ENCODE peak calls at places on chromosomes 5 and 9, in ten cellular contexts. One of them, this sample, is unnamed.
A peak's percentile ranks its signal among the peaks of the same experiment; 100 is the strongest.

GRCh38 chr5:37889612-37890317 is 49.9 kb upstream of the GDNF start:
- DNase-seq in OCI-M1: no peak
- DNase-seq in NAMALWA: no peak
- DNase-seq in pulmonary artery endothelial cell: no peak
- DNase-seq in fibroblast of the conjunctiva: no peak
- DNase-seq in stimulated activated CD8-positive, alpha-beta memory T cell treated with anti-CD3 and anti-CD28 coated beads, Interleukin-7, amount 100 ng/mL, for 4 hours: no peak
- DNase-seq in GM04504: peak; percentile 74
- DNase-seq in stimulated activated CD4-positive, alpha-beta T cell treated with anti-CD3 and anti-CD28 coated beads, Interleukin-1b, Interleukin-23, amount 100 ng/mL, for 48 hours: no peak
- DNase-seq in sciatic nerve: no peak
- DNase-seq in choroid plexus epithelial cell: peak; percentile 18
- DNase-seq in this sample: no peak

GRCh38 chr5:132477784-132478497 is 12.6 kb downstream of the IRF1 start:
- DNase-seq in OCI-M1: no peak
- DNase-seq in NAMALWA: peak; percentile 37
- DNase-seq in pulmonary artery endothelial cell: no peak
- DNase-seq in fibroblast of the conjunctiva: no peak
- DNase-seq in stimulated activated CD8-positive, alpha-beta memory T cell treated with anti-CD3 and anti-CD28 coated beads, Interleukin-7, amount 100 ng/mL, for 4 hours: no peak
- DNase-seq in GM04504: no peak
- DNase-seq in stimulated activated CD4-positive, alpha-beta T cell treated with anti-CD3 and anti-CD28 coated beads, Interleukin-1b, Interleukin-23, amount 100 ng/mL, for 48 hours: no peak
- DNase-seq in sciatic nerve: no peak
- DNase-seq in choroid plexus epithelial cell: no peak
- DNase-seq in this sample: no peak

GRCh38 chr9:69945671-69946141 is 97.9 kb upstream of the MAMDC2 start:
- DNase-seq in OCI-M1: peak; percentile 66
- DNase-seq in NAMALWA: no peak
- DNase-seq in pulmonary artery endothelial cell: peak; percentile 19
- DNase-seq in fibroblast of the conjunctiva: peak; percentile 30
- DNase-seq in stimulated activated CD8-positive, alpha-beta memory T cell treated with anti-CD3 and anti-CD28 coated beads, Interleukin-7, amount 100 ng/mL, for 4 hours: no peak
- DNase-seq in GM04504: peak; percentile 50
- DNase-seq in stimulated activated CD4-positive, alpha-beta T cell treated with anti-CD3 and anti-CD28 coated beads, Interleukin-1b, Interleukin-23, amount 100 ng/mL, for 48 hours: no peak
- DNase-seq in sciatic nerve: peak; percentile 73
- DNase-seq in choroid plexus epithelial cell: peak; percentile 86
- DNase-seq in this sample: peak; percentile 23

GRCh38 chr9:108691614-108692013 is 164.2 kb downstream of the ACTL7B start:
- DNase-seq in OCI-M1: no peak
- DNase-seq in NAMALWA: no peak
- DNase-seq in pulmonary artery endothelial cell: no peak
- DNase-seq in fibroblast of the conjunctiva: no peak
- DNase-seq in stimulated activated CD8-positive, alpha-beta memory T cell treated with anti-CD3 and anti-CD28 coated beads, Interleukin-7, amount 100 ng/mL, for 4 hours: no peak
- DNase-seq in GM04504: no peak
- DNase-seq in stimulated activated CD4-positive, alpha-beta T cell treated with anti-CD3 and anti-CD28 coated beads, Interleukin-1b, Interleukin-23, amount 100 ng/mL, for 48 hours: no peak
- DNase-seq in sciatic nerve: no peak
- DNase-seq in choroid plexus epithelial cell: no peak
- DNase-seq in this sample: no peak

GRCh38 chr5:56951131-56951945 is 585 bp downstream of the MIER3 start:
- DNase-seq in OCI-M1: peak; percentile 30
- DNase-seq in NAMALWA: peak; percentile 31
- DNase-seq in pulmonary artery endothelial cell: no peak
- DNase-seq in fibroblast of the conjunctiva: no peak
- DNase-seq in stimulated activated CD8-positive, alpha-beta memory T cell treated with anti-CD3 and anti-CD28 coated beads, Interleukin-7, amount 100 ng/mL, for 4 hours: peak; percentile 5
- DNase-seq in GM04504: no peak
- DNase-seq in stimulated activated CD4-positive, alpha-beta T cell treated with anti-CD3 and anti-CD28 coated beads, Interleukin-1b, Interleukin-23, amount 100 ng/mL, for 48 hours: peak; percentile 2
- DNase-seq in sciatic nerve: peak; percentile 66
- DNase-seq in choroid plexus epithelial cell: peak; percentile 7
- DNase-seq in this sample: peak; percentile 63

GRCh38 chr9:71446499-71447411 is 321.6 kb downstream of the CEMIP2 start:
- DNase-seq in OCI-M1: peak; percentile 65
- DNase-seq in NAMALWA: no peak
- DNase-seq in pulmonary artery endothelial cell: peak; percentile 7
- DNase-seq in fibroblast of the conjunctiva: peak; percentile 1
- DNase-seq in stimulated activated CD8-positive, alpha-beta memory T cell treated with anti-CD3 and anti-CD28 coated beads, Interleukin-7, amount 100 ng/mL, for 4 hours: no peak
- DNase-seq in GM04504: peak; percentile 24
- DNase-seq in stimulated activated CD4-positive, alpha-beta T cell treated with anti-CD3 and anti-CD28 coated beads, Interleukin-1b, Interleukin-23, amount 100 ng/mL, for 48 hours: peak; percentile 44
- DNase-seq in sciatic nerve: no peak
- DNase-seq in choroid plexus epithelial cell: peak; percentile 50
- DNase-seq in this sample: peak; percentile 73

GRCh38 chr5:161302557-161302956 is 244.0 kb downstream of the GABRB2 start:
- DNase-seq in OCI-M1: no peak
- DNase-seq in NAMALWA: no peak
- DNase-seq in pulmonary artery endothelial cell: no peak
- DNase-seq in fibroblast of the conjunctiva: no peak
- DNase-seq in stimulated activated CD8-positive, alpha-beta memory T cell treated with anti-CD3 and anti-CD28 coated beads, Interleukin-7, amount 100 ng/mL, for 4 hours: no peak
- DNase-seq in GM04504: no peak
- DNase-seq in stimulated activated CD4-positive, alpha-beta T cell treated with anti-CD3 and anti-CD28 coated beads, Interleukin-1b, Interleukin-23, amount 100 ng/mL, for 48 hours: no peak
- DNase-seq in sciatic nerve: no peak
- DNase-seq in choroid plexus epithelial cell: no peak
- DNase-seq in this sample: no peak

GRCh38 chr9:77800924-77801551 is 152.9 kb upstream of the GNA14 start:
- DNase-seq in OCI-M1: no peak
- DNase-seq in NAMALWA: no peak
- DNase-seq in pulmonary artery endothelial cell: no peak
- DNase-seq in fibroblast of the conjunctiva: no peak
- DNase-seq in stimulated activated CD8-positive, alpha-beta memory T cell treated with anti-CD3 and anti-CD28 coated beads, Interleukin-7, amount 100 ng/mL, for 4 hours: no peak
- DNase-seq in GM04504: no peak
- DNase-seq in stimulated activated CD4-positive, alpha-beta T cell treated with anti-CD3 and anti-CD28 coated beads, Interleukin-1b, Interleukin-23, amount 100 ng/mL, for 48 hours: no peak
- DNase-seq in sciatic nerve: no peak
- DNase-seq in choroid plexus epithelial cell: no peak
- DNase-seq in this sample: no peak

GRCh38 chr9:136820947-136821332 is 13.2 kb downstream of the RABL6 start:
- DNase-seq in OCI-M1: no peak
- DNase-seq in NAMALWA: no peak
- DNase-seq in pulmonary artery endothelial cell: no peak
- DNase-seq in fibroblast of the conjunctiva: no peak
- DNase-seq in stimulated activated CD8-positive, alpha-beta memory T cell treated with anti-CD3 and anti-CD28 coated beads, Interleukin-7, amount 100 ng/mL, for 4 hours: no peak
- DNase-seq in GM04504: no peak
- DNase-seq in stimulated activated CD4-positive, alpha-beta T cell treated with anti-CD3 and anti-CD28 coated beads, Interleukin-1b, Interleukin-23, amount 100 ng/mL, for 48 hours: no peak
- DNase-seq in sciatic nerve: no peak
- DNase-seq in choroid plexus epithelial cell: peak; percentile 63
- DNase-seq in this sample: no peak

GRCh38 chr5:95641803-95642220 is 4.8 kb upstream of the RFESD start:
- DNase-seq in OCI-M1: no peak
- DNase-seq in NAMALWA: no peak
- DNase-seq in pulmonary artery endothelial cell: no peak
- DNase-seq in fibroblast of the conjunctiva: peak; percentile 77
- DNase-seq in stimulated activated CD8-positive, alpha-beta memory T cell treated with anti-CD3 and anti-CD28 coated beads, Interleukin-7, amount 100 ng/mL, for 4 hours: no peak
- DNase-seq in GM04504: peak; percentile 24
- DNase-seq in stimulated activated CD4-positive, alpha-beta T cell treated with anti-CD3 and anti-CD28 coated beads, Interleukin-1b, Interleukin-23, amount 100 ng/mL, for 48 hours: no peak
- DNase-seq in sciatic nerve: no peak
- DNase-seq in choroid plexus epithelial cell: peak; percentile 94
- DNase-seq in this sample: peak; percentile 74

GRCh38 chr5:91109634-91110033 is 273.5 kb downstream of the ARRDC3 start:
- DNase-seq in OCI-M1: no peak
- DNase-seq in NAMALWA: no peak
- DNase-seq in pulmonary artery endothelial cell: no peak
- DNase-seq in fibroblast of the conjunctiva: peak; percentile 24
- DNase-seq in stimulated activated CD8-positive, alpha-beta memory T cell treated with anti-CD3 and anti-CD28 coated beads, Interleukin-7, amount 100 ng/mL, for 4 hours: no peak
- DNase-seq in GM04504: no peak
- DNase-seq in stimulated activated CD4-positive, alpha-beta T cell treated with anti-CD3 and anti-CD28 coated beads, Interleukin-1b, Interleukin-23, amount 100 ng/mL, for 48 hours: no peak
- DNase-seq in sciatic nerve: no peak
- DNase-seq in choroid plexus epithelial cell: peak; percentile 57
- DNase-seq in this sample: no peak

GRCh38 chr9:2227468-2227867 is 212.3 kb downstream of the SMARCA2 start:
- DNase-seq in OCI-M1: no peak
- DNase-seq in NAMALWA: no peak
- DNase-seq in pulmonary artery endothelial cell: no peak
- DNase-seq in fibroblast of the conjunctiva: peak; percentile 48
- DNase-seq in stimulated activated CD8-positive, alpha-beta memory T cell treated with anti-CD3 and anti-CD28 coated beads, Interleukin-7, amount 100 ng/mL, for 4 hours: no peak
- DNase-seq in GM04504: no peak
- DNase-seq in stimulated activated CD4-positive, alpha-beta T cell treated with anti-CD3 and anti-CD28 coated beads, Interleukin-1b, Interleukin-23, amount 100 ng/mL, for 48 hours: no peak
- DNase-seq in sciatic nerve: no peak
- DNase-seq in choroid plexus epithelial cell: no peak
- DNase-seq in this sample: peak; percentile 43

GRCh38 chr9:95725045-95725444 is 150.4 kb upstream of the ERCC6L2 start:
- DNase-seq in OCI-M1: no peak
- DNase-seq in NAMALWA: no peak
- DNase-seq in pulmonary artery endothelial cell: no peak
- DNase-seq in fibroblast of the conjunctiva: no peak
- DNase-seq in stimulated activated CD8-positive, alpha-beta memory T cell treated with anti-CD3 and anti-CD28 coated beads, Interleukin-7, amount 100 ng/mL, for 4 hours: no peak
- DNase-seq in GM04504: no peak
- DNase-seq in stimulated activated CD4-positive, alpha-beta T cell treated with anti-CD3 and anti-CD28 coated beads, Interleukin-1b, Interleukin-23, amount 100 ng/mL, for 48 hours: no peak
- DNase-seq in sciatic nerve: peak; percentile 18
- DNase-seq in choroid plexus epithelial cell: no peak
- DNase-seq in this sample: no peak

GRCh38 chr5:129382921-129383672 is 77.0 kb upstream of the ADAMTS19 start:
- DNase-seq in OCI-M1: no peak
- DNase-seq in NAMALWA: no peak
- DNase-seq in pulmonary artery endothelial cell: no peak
- DNase-seq in fibroblast of the conjunctiva: no peak
- DNase-seq in stimulated activated CD8-positive, alpha-beta memory T cell treated with anti-CD3 and anti-CD28 coated beads, Interleukin-7, amount 100 ng/mL, for 4 hours: no peak
- DNase-seq in GM04504: no peak
- DNase-seq in stimulated activated CD4-positive, alpha-beta T cell treated with anti-CD3 and anti-CD28 coated beads, Interleukin-1b, Interleukin-23, amount 100 ng/mL, for 48 hours: no peak
- DNase-seq in sciatic nerve: no peak
- DNase-seq in choroid plexus epithelial cell: no peak
- DNase-seq in this sample: no peak

GRCh38 chr9:22084336-22085035 is 75.4 kb upstream of the CDKN2B start:
- DNase-seq in OCI-M1: peak; percentile 74
- DNase-seq in NAMALWA: no peak
- DNase-seq in pulmonary artery endothelial cell: peak; percentile 24
- DNase-seq in fibroblast of the conjunctiva: peak; percentile 61
- DNase-seq in stimulated activated CD8-positive, alpha-beta memory T cell treated with anti-CD3 and anti-CD28 coated beads, Interleukin-7, amount 100 ng/mL, for 4 hours: no peak
- DNase-seq in GM04504: peak; percentile 76
- DNase-seq in stimulated activated CD4-positive, alpha-beta T cell treated with anti-CD3 and anti-CD28 coated beads, Interleukin-1b, Interleukin-23, amount 100 ng/mL, for 48 hours: no peak
- DNase-seq in sciatic nerve: no peak
- DNase-seq in choroid plexus epithelial cell: peak; percentile 92
- DNase-seq in this sample: no peak

GRCh38 chr5:6066026-6066425 is 312.3 kb downstream of the MED10 start:
- DNase-seq in OCI-M1: no peak
- DNase-seq in NAMALWA: no peak
- DNase-seq in pulmonary artery endothelial cell: no peak
- DNase-seq in fibroblast of the conjunctiva: no peak
- DNase-seq in stimulated activated CD8-positive, alpha-beta memory T cell treated with anti-CD3 and anti-CD28 coated beads, Interleukin-7, amount 100 ng/mL, for 4 hours: no peak
- DNase-seq in GM04504: no peak
- DNase-seq in stimulated activated CD4-positive, alpha-beta T cell treated with anti-CD3 and anti-CD28 coated beads, Interleukin-1b, Interleukin-23, amount 100 ng/mL, for 48 hours: no peak
- DNase-seq in sciatic nerve: no peak
- DNase-seq in choroid plexus epithelial cell: no peak
- DNase-seq in this sample: no peak

GRCh38 chr9:124506931-124507879 is at the start of gene NR5A1:
- DNase-seq in OCI-M1: no peak
- DNase-seq in NAMALWA: no peak
- DNase-seq in pulmonary artery endothelial cell: no peak
- DNase-seq in fibroblast of the conjunctiva: no peak
- DNase-seq in stimulated activated CD8-positive, alpha-beta memory T cell treated with anti-CD3 and anti-CD28 coated beads, Interleukin-7, amount 100 ng/mL, for 4 hours: no peak
- DNase-seq in GM04504: no peak
- DNase-seq in stimulated activated CD4-positive, alpha-beta T cell treated with anti-CD3 and anti-CD28 coated beads, Interleukin-1b, Interleukin-23, amount 100 ng/mL, for 48 hours: no peak
- DNase-seq in sciatic nerve: peak; percentile 46
- DNase-seq in choroid plexus epithelial cell: no peak
- DNase-seq in this sample: peak; percentile 84

GRCh38 chr9:91809581-91810285 is 140.3 kb downstream of the ROR2 start:
- DNase-seq in OCI-M1: no peak
- DNase-seq in NAMALWA: no peak
- DNase-seq in pulmonary artery endothelial cell: no peak
- DNase-seq in fibroblast of the conjunctiva: no peak
- DNase-seq in stimulated activated CD8-positive, alpha-beta memory T cell treated with anti-CD3 and anti-CD28 coated beads, Interleukin-7, amount 100 ng/mL, for 4 hours: no peak
- DNase-seq in GM04504: no peak
- DNase-seq in stimulated activated CD4-positive, alpha-beta T cell treated with anti-CD3 and anti-CD28 coated beads, Interleukin-1b, Interleukin-23, amount 100 ng/mL, for 48 hours: no peak
- DNase-seq in sciatic nerve: no peak
- DNase-seq in choroid plexus epithelial cell: peak; percentile 35
- DNase-seq in this sample: no peak

GRCh38 chr9:104961238-104961637 is 33.3 kb upstream of the ABCA1 start:
- DNase-seq in OCI-M1: peak; percentile 73
- DNase-seq in NAMALWA: peak; percentile 45
- DNase-seq in pulmonary artery endothelial cell: no peak
- DNase-seq in fibroblast of the conjunctiva: peak; percentile 68
- DNase-seq in stimulated activated CD8-positive, alpha-beta memory T cell treated with anti-CD3 and anti-CD28 coated beads, Interleukin-7, amount 100 ng/mL, for 4 hours: peak; percentile 6
- DNase-seq in GM04504: no peak
- DNase-seq in stimulated activated CD4-positive, alpha-beta T cell treated with anti-CD3 and anti-CD28 coated beads, Interleukin-1b, Interleukin-23, amount 100 ng/mL, for 48 hours: peak; percentile 80
- DNase-seq in sciatic nerve: no peak
- DNase-seq in choroid plexus epithelial cell: peak; percentile 78
- DNase-seq in this sample: no peak

GRCh38 chr5:158769079-158769478 is 330.6 kb downstream of the EBF1 start:
- DNase-seq in OCI-M1: no peak
- DNase-seq in NAMALWA: no peak
- DNase-seq in pulmonary artery endothelial cell: no peak
- DNase-seq in fibroblast of the conjunctiva: no peak
- DNase-seq in stimulated activated CD8-positive, alpha-beta memory T cell treated with anti-CD3 and anti-CD28 coated beads, Interleukin-7, amount 100 ng/mL, for 4 hours: no peak
- DNase-seq in GM04504: no peak
- DNase-seq in stimulated activated CD4-positive, alpha-beta T cell treated with anti-CD3 and anti-CD28 coated beads, Interleukin-1b, Interleukin-23, amount 100 ng/mL, for 48 hours: no peak
- DNase-seq in sciatic nerve: no peak
- DNase-seq in choroid plexus epithelial cell: no peak
- DNase-seq in this sample: no peak

GRCh38 chr9:29208670-29209069 is 1635.4 kb upstream of the C9orf72 start:
- DNase-seq in OCI-M1: peak; percentile 55
- DNase-seq in NAMALWA: no peak
- DNase-seq in pulmonary artery endothelial cell: no peak
- DNase-seq in fibroblast of the conjunctiva: no peak
- DNase-seq in stimulated activated CD8-positive, alpha-beta memory T cell treated with anti-CD3 and anti-CD28 coated beads, Interleukin-7, amount 100 ng/mL, for 4 hours: no peak
- DNase-seq in GM04504: no peak
- DNase-seq in stimulated activated CD4-positive, alpha-beta T cell treated with anti-CD3 and anti-CD28 coated beads, Interleukin-1b, Interleukin-23, amount 100 ng/mL, for 48 hours: no peak
- DNase-seq in sciatic nerve: no peak
- DNase-seq in choroid plexus epithelial cell: peak; percentile 36
- DNase-seq in this sample: no peak

GRCh38 chr5:459562-460412 is 16.8 kb downstream of the EXOC3 start:
- DNase-seq in OCI-M1: no peak
- DNase-seq in NAMALWA: no peak
- DNase-seq in pulmonary artery endothelial cell: no peak
- DNase-seq in fibroblast of the conjunctiva: no peak
- DNase-seq in stimulated activated CD8-positive, alpha-beta memory T cell treated with anti-CD3 and anti-CD28 coated beads, Interleukin-7, amount 100 ng/mL, for 4 hours: no peak
- DNase-seq in GM04504: no peak
- DNase-seq in stimulated activated CD4-positive, alpha-beta T cell treated with anti-CD3 and anti-CD28 coated beads, Interleukin-1b, Interleukin-23, amount 100 ng/mL, for 48 hours: no peak
- DNase-seq in sciatic nerve: peak; percentile 54
- DNase-seq in choroid plexus epithelial cell: no peak
- DNase-seq in this sample: no peak

GRCh38 chr9:96061293-96061987 is 185.9 kb downstream of the ERCC6L2 start:
- DNase-seq in OCI-M1: peak; percentile 69
- DNase-seq in NAMALWA: peak; percentile 37
- DNase-seq in pulmonary artery endothelial cell: peak; percentile 22
- DNase-seq in fibroblast of the conjunctiva: peak; percentile 45
- DNase-seq in stimulated activated CD8-positive, alpha-beta memory T cell treated with anti-CD3 and anti-CD28 coated beads, Interleukin-7, amount 100 ng/mL, for 4 hours: peak; percentile 20
- DNase-seq in GM04504: peak; percentile 13
- DNase-seq in stimulated activated CD4-positive, alpha-beta T cell treated with anti-CD3 and anti-CD28 coated beads, Interleukin-1b, Interleukin-23, amount 100 ng/mL, for 48 hours: peak; percentile 36
- DNase-seq in sciatic nerve: peak; percentile 74
- DNase-seq in choroid plexus epithelial cell: peak; percentile 74
- DNase-seq in this sample: peak; percentile 63

GRCh38 chr5:135386886-135387628 is 12.0 kb downstream of the MACROH2A1 start:
- DNase-seq in OCI-M1: peak; percentile 82
- DNase-seq in NAMALWA: no peak
- DNase-seq in pulmonary artery endothelial cell: no peak
- DNase-seq in fibroblast of the conjunctiva: peak; percentile 90
- DNase-seq in stimulated activated CD8-positive, alpha-beta memory T cell treated with anti-CD3 and anti-CD28 coated beads, Interleukin-7, amount 100 ng/mL, for 4 hours: no peak
- DNase-seq in GM04504: peak; percentile 76
- DNase-seq in stimulated activated CD4-positive, alpha-beta T cell treated with anti-CD3 and anti-CD28 coated beads, Interleukin-1b, Interleukin-23, amount 100 ng/mL, for 48 hours: no peak
- DNase-seq in sciatic nerve: no peak
- DNase-seq in choroid plexus epithelial cell: peak; percentile 97
- DNase-seq in this sample: peak; percentile 53

GRCh38 chr5:178462846-178463245 is 127.3 kb downstream of the COL23A1 start:
- DNase-seq in OCI-M1: no peak
- DNase-seq in NAMALWA: no peak
- DNase-seq in pulmonary artery endothelial cell: no peak
- DNase-seq in fibroblast of the conjunctiva: no peak
- DNase-seq in stimulated activated CD8-positive, alpha-beta memory T cell treated with anti-CD3 and anti-CD28 coated beads, Interleukin-7, amount 100 ng/mL, for 4 hours: no peak
- DNase-seq in GM04504: no peak
- DNase-seq in stimulated activated CD4-positive, alpha-beta T cell treated with anti-CD3 and anti-CD28 coated beads, Interleukin-1b, Interleukin-23, amount 100 ng/mL, for 48 hours: no peak
- DNase-seq in sciatic nerve: peak; percentile 31
- DNase-seq in choroid plexus epithelial cell: no peak
- DNase-seq in this sample: no peak

GRCh38 chr9:34503406-34503805 is 19.4 kb downstream of the ENHO start:
- DNase-seq in OCI-M1: no peak
- DNase-seq in NAMALWA: no peak
- DNase-seq in pulmonary artery endothelial cell: no peak
- DNase-seq in fibroblast of the conjunctiva: no peak
- DNase-seq in stimulated activated CD8-positive, alpha-beta memory T cell treated with anti-CD3 and anti-CD28 coated beads, Interleukin-7, amount 100 ng/mL, for 4 hours: no peak
- DNase-seq in GM04504: no peak
- DNase-seq in stimulated activated CD4-positive, alpha-beta T cell treated with anti-CD3 and anti-CD28 coated beads, Interleukin-1b, Interleukin-23, amount 100 ng/mL, for 48 hours: no peak
- DNase-seq in sciatic nerve: peak; percentile 5
- DNase-seq in choroid plexus epithelial cell: no peak
- DNase-seq in this sample: no peak

GRCh38 chr5:108659531-108659930 is 88.2 kb upstream of the FER start:
- DNase-seq in OCI-M1: no peak
- DNase-seq in NAMALWA: no peak
- DNase-seq in pulmonary artery endothelial cell: no peak
- DNase-seq in fibroblast of the conjunctiva: no peak
- DNase-seq in stimulated activated CD8-positive, alpha-beta memory T cell treated with anti-CD3 and anti-CD28 coated beads, Interleukin-7, amount 100 ng/mL, for 4 hours: no peak
- DNase-seq in GM04504: no peak
- DNase-seq in stimulated activated CD4-positive, alpha-beta T cell treated with anti-CD3 and anti-CD28 coated beads, Interleukin-1b, Interleukin-23, amount 100 ng/mL, for 48 hours: no peak
- DNase-seq in sciatic nerve: no peak
- DNase-seq in choroid plexus epithelial cell: no peak
- DNase-seq in this sample: no peak

GRCh38 chr5:67283275-67283987 is 86.8 kb upstream of the CD180 start:
- DNase-seq in OCI-M1: no peak
- DNase-seq in NAMALWA: no peak
- DNase-seq in pulmonary artery endothelial cell: no peak
- DNase-seq in fibroblast of the conjunctiva: no peak
- DNase-seq in stimulated activated CD8-positive, alpha-beta memory T cell treated with anti-CD3 and anti-CD28 coated beads, Interleukin-7, amount 100 ng/mL, for 4 hours: no peak
- DNase-seq in GM04504: no peak
- DNase-seq in stimulated activated CD4-positive, alpha-beta T cell treated with anti-CD3 and anti-CD28 coated beads, Interleukin-1b, Interleukin-23, amount 100 ng/mL, for 48 hours: no peak
- DNase-seq in sciatic nerve: no peak
- DNase-seq in choroid plexus epithelial cell: no peak
- DNase-seq in this sample: no peak